ENCODE peak calls at places on chromosome X, in nine cellular contexts. L is GM23248; I is AG08396; E is stimulated activated CD4-positive, alpha-beta T cell treated with anti-CD3 and anti-CD28 coated beads, Interleukin-12 subunit alpha, Interleukin-12 subunit beta, amount 100 ng/mL, for 4 hours; G is Caco-2; B is foreskin keratinocyte; Z is SK-MEL-5; P is AG09319; Q is central memory CD8-positive, alpha-beta T cell. X is an unnamed sample.

GRCh38 chrX:96703379-96703778 is 18.7 kb downstream of the DIAPH2 start:
- DNase-seq in I (no peak), P (no peak), E (no peak), Z (no peak), B (no peak), G (no peak), Q (no peak), L (no peak), X (no peak)

GRCh38 chrX:137749282-137749681 is 183.4 kb downstream of the ZIC3 start:
- DNase-seq in B (no peak), I (no peak), Z (no peak), E (no peak), Q (no peak), L (no peak), P (no peak), G (no peak), X (no peak)

GRCh38 chrX:70433848-70434351 is 10.7 kb upstream of the DLG3 start:
- DNase-seq in Z (peak; percentile 53), I (peak; percentile 75), Q (peak; percentile 65), G (peak; percentile 79), L (peak; percentile 70), E (peak; percentile 67), P (no peak), B (peak; percentile 54), X (peak; percentile 42)

GRCh38 chrX:54223581-54223980 is 40.5 kb upstream of the FAM120C start:
- DNase-seq in P (no peak), G (no peak), L (no peak), B (no peak), Q (no peak), E (no peak), Z (no peak), I (no peak), X (no peak)

GRCh38 chrX:102887687-102888086 is 49.4 kb upstream of the RAB40AL start:
- DNase-seq in Q (no peak), Z (no peak), I (no peak), G (no peak), P (no peak), E (no peak), B (no peak), L (no peak), X (no peak)

GRCh38 chrX:31580726-31581125 is 508.9 kb upstream of the FTHL17 start:
- DNase-seq in L (peak; percentile 74), P (no peak), Z (no peak), I (no peak), E (no peak), B (peak; percentile 67), G (no peak), Q (no peak), X (peak; percentile 38)

GRCh38 chrX:119647552-119648420 is 41.6 kb upstream of the NKRF start:
- DNase-seq in Q (peak; percentile 15), B (no peak), G (no peak), E (peak; percentile 40), P (no peak), Z (no peak), I (no peak), L (no peak), X (no peak)

GRCh38 chrX:41671082-41671481 is 17.7 kb upstream of the GPR34 start:
- DNase-seq in P (no peak), L (no peak), Z (no peak), E (no peak), G (no peak), I (no peak), B (no peak), Q (no peak), X (no peak)

GRCh38 chrX:28108186-28108945 is 127.1 kb upstream of the DCAF8L1 start:
- DNase-seq in Z (no peak), E (no peak), B (no peak), L (no peak), G (no peak), P (no peak), Q (no peak), I (no peak), X (no peak)

GRCh38 chrX:7068939-7069367 is 78.6 kb upstream of the STS start:
- DNase-seq in B (no peak), P (no peak), E (no peak), Z (peak; percentile 55), L (peak; percentile 3), I (no peak), Q (no peak), G (no peak), X (no peak)

GRCh38 chrX:84487365-84488353 is 14.6 kb downstream of the HDX start:
- DNase-seq in P (no peak), Z (no peak), G (no peak), I (no peak), Q (no peak), B (no peak), E (no peak), L (no peak), X (no peak)

GRCh38 chrX:73562458-73562857 is 539 bp upstream of the CHIC1 start:
- DNase-seq in L (no peak), I (no peak), B (peak; percentile 5), P (no peak), Q (no peak), G (no peak), Z (no peak), E (no peak), X (no peak)

GRCh38 chrX:102745513-102746133 is 25.1 kb downstream of the GPRASP3 start:
- DNase-seq in P (no peak), I (no peak), L (peak; percentile 21), Q (no peak), B (no peak), Z (no peak), E (no peak), G (no peak), X (peak; percentile 6)

GRCh38 chrX:20729421-20729820 is 462.7 kb upstream of the RPS6KA3 start:
- DNase-seq in E (no peak), Q (no peak), Z (no peak), G (no peak), B (peak; percentile 52), P (no peak), L (peak; percentile 73), I (no peak), X (no peak)

GRCh38 chrX:103248553-103248952 is 6.4 kb downstream of the TCEAL8 start:
- DNase-seq in B (peak; percentile 3), G (no peak), E (no peak), Z (peak; percentile 48), L (peak; percentile 24), Q (no peak), P (no peak), I (no peak), X (peak; percentile 22)

GRCh38 chrX:109943740-109944092 is 59.2 kb upstream of the TMEM164 start:
- DNase-seq in Q (no peak), I (no peak), B (no peak), E (no peak), P (no peak), G (no peak), L (no peak), Z (no peak), X (peak; percentile 8)

GRCh38 chrX:42219231-42219630 is 295.9 kb upstream of the CASK start:
- DNase-seq in G (no peak), L (no peak), P (no peak), Z (no peak), B (peak; percentile 14), Q (no peak), E (no peak), I (no peak), X (no peak)

GRCh38 chrX:143437439-143437838 is 79.8 kb downstream of the SPANXN3 start:
- DNase-seq in L (no peak), G (no peak), P (no peak), I (no peak), Z (peak; percentile 47), B (no peak), Q (no peak), E (no peak), X (peak; percentile 11)

GRCh38 chrX:70038951-70039350 is 10.8 kb downstream of the AWAT2 start:
- DNase-seq in Q (no peak), B (no peak), G (no peak), P (no peak), I (no peak), Z (no peak), E (no peak), L (peak; percentile 15), X (no peak)

GRCh38 chrX:320126-320783 is 1.7 kb upstream of the GTPBP6 start:
- DNase-seq in B (peak; percentile 18), Q (no peak), G (no peak), P (no peak), E (no peak), L (peak; percentile 46), Z (no peak), I (no peak), X (no peak)

GRCh38 chrX:107710617-107711391 is 64.8 kb downstream of the TSC22D3 start:
- DNase-seq in I (peak; percentile 74), L (peak; percentile 94), B (peak; percentile 90), Z (no peak), E (no peak), Q (peak; percentile 13), P (peak; percentile 66), G (peak; percentile 40), X (peak; percentile 94)

GRCh38 chrX:136065044-136065671 is 79.9 kb downstream of the SLC9A6 start:
- DNase-seq in L (peak; percentile 48), B (no peak), E (peak; percentile 3), G (no peak), I (no peak), Q (no peak), Z (no peak), P (no peak), X (peak; percentile 81)

GRCh38 chrX:23616361-23616760 is 50.9 kb upstream of the PRDX4 start:
- DNase-seq in L (peak; percentile 38), E (no peak), P (no peak), I (peak; percentile 50), B (no peak), Q (no peak), Z (peak; percentile 45), G (no peak), X (peak; percentile 18)

GRCh38 chrX:102341867-102342266 is 94.9 kb downstream of the NXF2 start:
- DNase-seq in P (no peak), B (no peak), G (no peak), L (peak; percentile 6), Q (no peak), E (no peak), I (no peak), Z (no peak), X (no peak)

GRCh38 chrX:130053236-130053635 is 57.1 kb downstream of the ELF4 start:
- DNase-seq in G (no peak), Q (no peak), I (no peak), E (no peak), Z (no peak), P (no peak), B (no peak), L (no peak), X (no peak)

GRCh38 chrX:87517571-87518141 is at the start of gene KLHL4:
- DNase-seq in P (no peak), G (no peak), Q (no peak), B (peak; percentile 46), L (peak; percentile 5), Z (peak; percentile 7), E (no peak), I (no peak), X (peak; percentile 96)

GRCh38 chrX:56503941-56504673 is 59.3 kb upstream of the UBQLN2 start:
- DNase-seq in Z (peak; percentile 3), L (peak; percentile 56), Q (no peak), I (no peak), P (no peak), G (no peak), B (peak; percentile 89), E (no peak), X (no peak)